ENCODE peak calls at places on chromosomes 16 and 17, in ten cellular contexts. M, Q, E, R, U, Y, H, C, P and O are unnamed samples.

GRCh38 chr16:9077001-9077809 is 14.2 kb upstream of the HAPSTR1 start:
- DNase-seq in M (no peak), Y (no peak), E (no peak), Q (no peak), H (no peak), U (no peak), C (no peak), P (no peak), R (no peak), O (no peak)

GRCh38 chr17:556431-556995 is 158.1 kb downstream of the VPS53 start:
- DNase-seq in M (no peak), P (no peak), Y (no peak), U (no peak), Q (no peak), H (no peak), R (peak), E (no peak), C (no peak), O (no peak)

GRCh38 chr16:14015461-14015860 is 55.7 kb upstream of the MRTFB start:
- DNase-seq in R (no peak), E (no peak), M (no peak), U (no peak), C (no peak), P (no peak), Y (no peak), H (no peak), Q (no peak), O (no peak)

GRCh38 chr16:57141822-57142631 is 43.8 kb downstream of the PSME3IP1 start:
- DNase-seq in U (no peak), P (no peak), R (no peak), C (no peak), Q (no peak), M (no peak), Y (no peak), E (no peak), H (no peak), O (no peak)

GRCh38 chr16:57623251-57624043 is 5.0 kb upstream of the ADGRG1 start:
- DNase-seq in M (no peak), Q (no peak), C (no peak), E (no peak), Y (no peak), U (no peak), R (peak), P (peak), H (no peak), O (peak)

GRCh38 chr17:48715496-48716399 is 6.6 kb downstream of the PRAC1 start:
- DNase-seq in U (no peak), M (peak), E (no peak), Q (no peak), P (no peak), C (no peak), Y (no peak), R (no peak), H (no peak), O (no peak)

GRCh38 chr16:57999366-57999970 is 1.0 kb downstream of the ZNF319 start:
- DNase-seq in C (no peak), U (no peak), Y (no peak), H (no peak), R (no peak), M (no peak), E (no peak), P (peak), Q (no peak), O (no peak)

GRCh38 chr17:4490109-4490591 is 8.5 kb upstream of the SPNS2 start:
- DNase-seq in M (no peak), P (no peak), Q (no peak), R (no peak), E (no peak), C (no peak), U (no peak), H (no peak), Y (no peak), O (no peak)

GRCh38 chr16:27374231-27374793 is 27.7 kb upstream of the IL21R start:
- DNase-seq in Y (no peak), M (no peak), C (no peak), E (no peak), Q (no peak), P (no peak), R (no peak), H (no peak), U (no peak), O (no peak)

GRCh38 chr16:67013823-67014640 is 14.9 kb upstream of the CBFB start:
- DNase-seq in C (peak), Q (peak), R (peak), Y (peak), P (peak), H (no peak), M (peak), E (peak), U (peak), O (peak)

GRCh38 chr17:45336390-45337182 is 19.8 kb upstream of the MAP3K14 start:
- DNase-seq in R (no peak), Q (no peak), Y (no peak), H (no peak), U (no peak), M (no peak), E (no peak), C (no peak), P (peak), O (peak)

GRCh38 chr17:61338000-61338864 is 61.4 kb upstream of the TBX2 start:
- DNase-seq in R (peak), E (no peak), H (peak), C (no peak), M (no peak), P (no peak), Y (no peak), Q (peak), U (no peak), O (no peak)

GRCh38 chr16:71360378-71360777 is 1.9 kb downstream of the CALB2 start:
- DNase-seq in R (peak), H (peak), U (no peak), M (no peak), Q (peak), P (no peak), C (no peak), Y (no peak), E (no peak), O (no peak)

GRCh38 chr17:77634710-77635109 is 323.8 kb upstream of the TNRC6C start:
- DNase-seq in H (no peak), Q (no peak), P (no peak), M (no peak), E (no peak), C (no peak), Y (no peak), U (peak), R (no peak), O (peak)

GRCh38 chr17:58956997-58957724 is 149.5 kb downstream of the TRIM37 start:
- DNase-seq in E (no peak), P (no peak), R (peak), Y (no peak), C (no peak), H (no peak), Q (peak), M (no peak), U (no peak), O (no peak)

GRCh38 chr17:62790554-62790953 is 17.6 kb downstream of the MARCHF10 start:
- DNase-seq in H (peak), E (no peak), P (no peak), M (no peak), Q (peak), R (peak), C (peak), U (no peak), Y (no peak), O (no peak)

GRCh38 chr16:82063456-82064082 is 28.5 kb downstream of the HSD17B2 start:
- DNase-seq in E (no peak), Q (peak), C (no peak), P (no peak), Y (no peak), M (no peak), U (no peak), R (no peak), H (no peak), O (no peak)

GRCh38 chr17:58327363-58328194 is 1.0 kb downstream of the TSPOAP1 start:
- DNase-seq in Y (no peak), M (no peak), Q (no peak), U (no peak), E (no peak), R (no peak), H (no peak), P (peak), C (no peak), O (no peak)

GRCh38 chr17:3754458-3755334 is 31.0 kb downstream of the HASPIN start:
- DNase-seq in U (peak), E (peak), Y (peak), Q (no peak), R (no peak), C (peak), H (no peak), M (peak), P (peak), O (peak)

GRCh38 chr17:29726721-29727252 is 104.1 kb upstream of the CORO6 start:
- DNase-seq in Q (peak), U (peak), R (peak), M (no peak), P (no peak), Y (no peak), H (no peak), C (no peak), E (no peak), O (no peak)

GRCh38 chr16:12170103-12171025 is 193.8 kb downstream of the SNX29 start:
- DNase-seq in Q (no peak), Y (no peak), H (no peak), P (no peak), C (no peak), E (no peak), M (no peak), U (no peak), R (peak), O (no peak)

GRCh38 chr16:12339686-12340085 is 363.2 kb downstream of the SNX29 start:
- DNase-seq in U (no peak), R (no peak), P (no peak), C (no peak), M (no peak), E (no peak), Y (no peak), H (no peak), Q (peak), O (no peak)

GRCh38 chr17:58338454-58338841 is 9.9 kb upstream of the TSPOAP1 start:
- DNase-seq in E (no peak), R (no peak), Y (no peak), U (no peak), P (no peak), H (no peak), M (no peak), Q (no peak), C (no peak), O (no peak)

GRCh38 chr17:3887811-3888210 is 5.0 kb downstream of the CAMKK1 start:
- DNase-seq in R (no peak), Q (no peak), U (no peak), C (no peak), M (no peak), H (no peak), E (no peak), Y (no peak), P (no peak), O (no peak)

GRCh38 chr17:28701987-28702751 is 9.5 kb downstream of the PROCA1 start:
- DNase-seq in E (no peak), P (no peak), C (peak), Q (no peak), U (no peak), Y (no peak), M (no peak), R (no peak), H (no peak), O (no peak)

GRCh38 chr17:69607162-69607834 is 192.8 kb downstream of the MAP2K6 start:
- DNase-seq in Q (peak), U (peak), R (peak), Y (peak), C (peak), P (peak), M (peak), H (peak), E (no peak), O (peak)

GRCh38 chr16:48361012-48361411 is 24.2 kb downstream of the SIAH1 start:
- DNase-seq in R (no peak), H (no peak), Q (no peak), E (no peak), P (no peak), C (no peak), M (no peak), U (no peak), Y (no peak), O (no peak)

GRCh38 chr16:8641671-8642070 is 20.2 kb downstream of the METTL22 start:
- DNase-seq in H (no peak), R (no peak), U (no peak), M (no peak), C (no peak), Q (no peak), P (no peak), Y (no peak), E (no peak), O (no peak)

GRCh38 chr16:24838554-24839266 is 7.1 kb upstream of the SLC5A11 start:
- DNase-seq in P (no peak), R (peak), H (no peak), Y (no peak), U (no peak), C (no peak), E (no peak), Q (peak), M (no peak), O (no peak)

GRCh38 chr17:3157218-3157617 is 29.9 kb upstream of the OR1G1 start:
- DNase-seq in E (no peak), P (no peak), U (no peak), H (no peak), Y (no peak), Q (no peak), C (no peak), R (no peak), M (no peak), O (no peak)

GRCh38 chr17:73785466-73785865 is 141.2 kb upstream of the SDK2 start:
- DNase-seq in R (no peak), H (no peak), E (no peak), U (no peak), Q (no peak), P (no peak), Y (no peak), C (no peak), M (no peak), O (no peak)